ENCODE peak calls at places on chromosomes 6 and 20, in eight cellular contexts. One of them, this sample, is unnamed.

GRCh38 chr6:5403619-5404018 is 142.3 kb downstream of the FARS2 start:
- DNase-seq in pancreas: no peak
- DNase-seq in cardiac muscle cell: no peak
- DNase-seq in hepatocyte: no peak
- DNase-seq in RPMI8226: no peak
- DNase-seq in B cell: no peak
- DNase-seq in NCI-H774: no peak
- DNase-seq in hypothalamus: no peak
- DNase-seq in this sample: no peak

GRCh38 chr20:7924692-7925091 is 15.6 kb downstream of the HAO1 start:
- DNase-seq in pancreas: no peak
- DNase-seq in cardiac muscle cell: no peak
- DNase-seq in hepatocyte: peak
- DNase-seq in RPMI8226: peak
- DNase-seq in B cell: no peak
- DNase-seq in NCI-H774: no peak
- DNase-seq in hypothalamus: no peak
- DNase-seq in this sample: no peak

GRCh38 chr6:109302176-109302575 is 80.1 kb downstream of the CD164 start:
- DNase-seq in pancreas: no peak
- DNase-seq in cardiac muscle cell: no peak
- DNase-seq in hepatocyte: no peak
- DNase-seq in RPMI8226: no peak
- DNase-seq in B cell: no peak
- DNase-seq in NCI-H774: no peak
- DNase-seq in hypothalamus: no peak
- DNase-seq in this sample: no peak

GRCh38 chr6:12537389-12537788 is 179.2 kb upstream of the PHACTR1 start:
- DNase-seq in pancreas: no peak
- DNase-seq in cardiac muscle cell: no peak
- DNase-seq in hepatocyte: no peak
- DNase-seq in RPMI8226: no peak
- DNase-seq in B cell: no peak
- DNase-seq in NCI-H774: no peak
- DNase-seq in hypothalamus: no peak
- DNase-seq in this sample: no peak

GRCh38 chr20:44200983-44201382 is 9.6 kb downstream of the OSER1 start:
- DNase-seq in pancreas: no peak
- DNase-seq in cardiac muscle cell: no peak
- DNase-seq in hepatocyte: no peak
- DNase-seq in RPMI8226: no peak
- DNase-seq in B cell: no peak
- DNase-seq in NCI-H774: no peak
- DNase-seq in hypothalamus: no peak
- DNase-seq in this sample: no peak

GRCh38 chr20:2131366-2131765 is 29.7 kb downstream of the STK35 start:
- DNase-seq in pancreas: no peak
- DNase-seq in cardiac muscle cell: no peak
- DNase-seq in hepatocyte: no peak
- DNase-seq in RPMI8226: no peak
- DNase-seq in B cell: no peak
- DNase-seq in NCI-H774: no peak
- DNase-seq in hypothalamus: no peak
- DNase-seq in this sample: no peak

GRCh38 chr6:7535498-7535897 is 6.0 kb upstream of the DSP start:
- DNase-seq in pancreas: no peak
- DNase-seq in cardiac muscle cell: no peak
- DNase-seq in hepatocyte: no peak
- DNase-seq in RPMI8226: no peak
- DNase-seq in B cell: no peak
- DNase-seq in NCI-H774: no peak
- DNase-seq in hypothalamus: no peak
- DNase-seq in this sample: no peak

GRCh38 chr6:37218501-37218900 is 39.1 kb upstream of the TBC1D22B start:
- DNase-seq in pancreas: no peak
- DNase-seq in cardiac muscle cell: no peak
- DNase-seq in hepatocyte: no peak
- DNase-seq in RPMI8226: no peak
- DNase-seq in B cell: no peak
- DNase-seq in NCI-H774: no peak
- DNase-seq in hypothalamus: no peak
- DNase-seq in this sample: no peak

GRCh38 chr20:1858859-1859258 is 36.3 kb upstream of the SIRPA start:
- DNase-seq in pancreas: no peak
- DNase-seq in cardiac muscle cell: no peak
- DNase-seq in hepatocyte: no peak
- DNase-seq in RPMI8226: no peak
- DNase-seq in B cell: no peak
- DNase-seq in NCI-H774: no peak
- DNase-seq in hypothalamus: no peak
- DNase-seq in this sample: no peak

GRCh38 chr6:162973975-162974374 is 246.2 kb downstream of the PACRG start:
- DNase-seq in pancreas: no peak
- DNase-seq in cardiac muscle cell: no peak
- DNase-seq in hepatocyte: no peak
- DNase-seq in RPMI8226: no peak
- DNase-seq in B cell: no peak
- DNase-seq in NCI-H774: no peak
- DNase-seq in hypothalamus: no peak
- DNase-seq in this sample: no peak

GRCh38 chr20:4920131-4920530 is 81.2 kb downstream of the SLC23A2 start:
- DNase-seq in pancreas: no peak
- DNase-seq in cardiac muscle cell: no peak
- DNase-seq in hepatocyte: no peak
- DNase-seq in RPMI8226: no peak
- DNase-seq in B cell: no peak
- DNase-seq in NCI-H774: no peak
- DNase-seq in hypothalamus: no peak
- DNase-seq in this sample: no peak

GRCh38 chr6:100229512-100229911 is 235.2 kb downstream of the SIM1 start:
- DNase-seq in pancreas: peak
- DNase-seq in cardiac muscle cell: no peak
- DNase-seq in hepatocyte: no peak
- DNase-seq in RPMI8226: no peak
- DNase-seq in B cell: no peak
- DNase-seq in NCI-H774: peak
- DNase-seq in hypothalamus: no peak
- DNase-seq in this sample: no peak

GRCh38 chr6:156977527-156978291 is 200.5 kb downstream of the ARID1B start:
- DNase-seq in pancreas: no peak
- DNase-seq in cardiac muscle cell: no peak
- DNase-seq in hepatocyte: no peak
- DNase-seq in RPMI8226: no peak
- DNase-seq in B cell: no peak
- DNase-seq in NCI-H774: no peak
- DNase-seq in hypothalamus: no peak
- DNase-seq in this sample: no peak

This sample was measured in hippocampal formation.